ENCODE peak calls at places on chromosomes 4 and X, in eight cellular contexts. I, G, J, U, D, H, V and F are unnamed samples.

GRCh38 chr4:57037982-57038604 is 59.4 kb downstream of the POLR2B start:
- DNase-seq in I (peak), G (peak), J (peak), U (peak), D (peak), H (peak), V (no peak), F (no peak)

GRCh38 chr4:78767350-78767749 is 8.8 kb upstream of the BMP2K start:
- DNase-seq in I (no peak), G (no peak), J (no peak), U (no peak), D (no peak), H (no peak), V (no peak), F (no peak)

GRCh38 chr4:46211406-46211805 is 87.6 kb upstream of the GABRG1 start:
- DNase-seq in I (no peak), G (no peak), J (no peak), U (no peak), D (no peak), H (no peak), V (no peak), F (no peak)

GRCh38 chr4:168421671-168422070 is 58.6 kb downstream of the DDX60L start:
- DNase-seq in I (no peak), G (peak), J (peak), U (peak), D (no peak), H (peak), V (no peak), F (peak)

GRCh38 chrX:2829066-2829430 is 318 bp downstream of the GYG2 start:
- DNase-seq in I (no peak), G (peak), J (no peak), U (no peak), D (no peak), H (no peak), V (no peak), F (no peak)

GRCh38 chr4:106766519-106766918 is 269.6 kb downstream of the DKK2 start:
- DNase-seq in I (no peak), G (no peak), J (no peak), U (no peak), D (no peak), H (no peak), V (no peak), F (peak)

GRCh38 chrX:31500920-31501319 is 429.1 kb upstream of the FTHL17 start:
- DNase-seq in I (no peak), G (no peak), J (no peak), U (peak), D (no peak), H (no peak), V (no peak), F (peak)

GRCh38 chr4:111334356-111334755 is 711.5 kb upstream of the PITX2 start:
- DNase-seq in I (no peak), G (no peak), J (no peak), U (no peak), D (no peak), H (no peak), V (no peak), F (no peak)

GRCh38 chr4:140641789-140642439 is 73.2 kb upstream of the UCP1 start:
- DNase-seq in I (no peak), G (peak), J (no peak), U (peak), D (peak), H (peak), V (no peak), F (no peak)

GRCh38 chrX:17967888-17968287 is 106.8 kb upstream of the RAI2 start:
- DNase-seq in I (no peak), G (peak), J (no peak), U (no peak), D (no peak), H (no peak), V (no peak), F (no peak)

GRCh38 chrX:14529288-14529989 is at the start of gene GLRA2:
- DNase-seq in I (no peak), G (peak), J (peak), U (peak), D (no peak), H (no peak), V (no peak), F (peak)

GRCh38 chrX:150035531-150035930 is 97.2 kb upstream of the EOLA2 start:
- DNase-seq in I (no peak), G (no peak), J (no peak), U (no peak), D (no peak), H (no peak), V (no peak), F (no peak)

GRCh38 chrX:115402299-115402698 is 112.8 kb downstream of the LUZP4 start:
- DNase-seq in I (no peak), G (no peak), J (no peak), U (no peak), D (no peak), H (no peak), V (no peak), F (no peak)

GRCh38 chrX:13816899-13817298 is at the start of gene GPM6B:
- DNase-seq in I (no peak), G (no peak), J (no peak), U (no peak), D (no peak), H (no peak), V (no peak), F (no peak)

GRCh38 chr4:40192286-40193017 is 4.4 kb upstream of the RHOH start:
- DNase-seq in I (no peak), G (no peak), J (no peak), U (no peak), D (no peak), H (no peak), V (no peak), F (no peak)
- H3K27ac ChIP-seq in I (peak), G (no peak), J (no peak), U (no peak), D (peak), H (peak), V (peak), F (no peak)

GRCh38 chrX:148448686-148449085 is 51.7 kb upstream of the AFF2 start:
- DNase-seq in I (no peak), G (no peak), J (no peak), U (no peak), D (no peak), H (no peak), V (no peak), F (no peak)

GRCh38 chrX:148441387-148441786 is 59.0 kb upstream of the AFF2 start:
- DNase-seq in I (no peak), G (no peak), J (no peak), U (no peak), D (no peak), H (no peak), V (no peak), F (no peak)

DNA sequence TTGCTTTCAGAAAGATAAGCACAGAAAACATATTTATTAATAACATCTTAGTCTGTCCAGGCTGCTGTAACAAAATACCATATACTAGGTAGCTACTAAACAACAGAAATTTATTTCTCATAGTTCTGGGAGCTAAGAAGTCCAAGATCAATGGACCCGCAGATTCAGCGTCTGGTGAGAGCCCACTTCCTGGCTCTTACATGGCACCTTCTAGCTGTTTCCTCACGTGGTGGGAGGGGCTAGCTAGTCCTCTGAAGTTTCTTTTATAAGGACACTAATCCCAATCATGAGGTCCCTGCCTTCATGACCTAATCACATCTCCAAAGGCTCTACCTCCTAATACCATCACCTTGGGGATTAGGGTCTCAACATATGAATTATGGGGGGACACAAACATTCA is 57.2 kb upstream of the AFF2 start:
- DNase-seq in I (no peak), G (no peak), J (no peak), U (no peak), D (no peak), H (no peak), V (no peak), F (no peak)
- TF ChIP-seq CTCF in I (no peak), G (no peak), J (no peak), U (no peak), D (no peak), H (no peak), V (no peak), F (no peak)

GRCh38 chr4:29278580-29278979 is 1441.6 kb upstream of the PCDH7 start:
- DNase-seq in I (no peak), G (no peak), J (no peak), U (peak), D (no peak), H (no peak), V (no peak), F (peak)

GRCh38 chr4:29277381-29277780 is 1442.8 kb upstream of the PCDH7 start:
- DNase-seq in I (no peak), G (no peak), J (peak), U (peak), D (no peak), H (no peak), V (no peak), F (peak)

GRCh38 chr4:29276150-29276549 is 1444.0 kb upstream of the PCDH7 start:
- DNase-seq in I (no peak), G (no peak), J (no peak), U (no peak), D (no peak), H (no peak), V (no peak), F (no peak)
- H3K27ac ChIP-seq in I (no peak), G (no peak), J (no peak), U (no peak), D (no peak), H (no peak), V (no peak), F (no peak)

DNA sequence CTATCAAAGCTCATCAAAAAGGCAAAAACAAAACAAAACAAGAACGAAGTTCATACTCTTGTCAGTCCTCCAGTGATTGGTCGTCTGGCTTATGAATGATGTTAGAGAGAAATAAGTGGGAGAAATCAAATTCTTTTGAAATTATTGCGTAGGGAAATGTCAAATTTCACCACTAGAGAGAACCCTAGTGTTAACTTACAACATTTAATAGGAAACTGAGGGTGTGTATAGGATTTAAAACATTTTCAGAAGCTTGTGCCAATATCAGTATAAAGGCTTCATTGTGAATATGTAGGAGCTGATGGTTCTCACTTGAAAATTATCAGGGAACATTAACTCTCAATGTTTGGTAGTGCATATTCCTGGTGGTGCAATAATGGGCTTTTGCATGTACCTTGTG is 17.4 kb downstream of the ADH6 start:
- DNase-seq in I (no peak), G (no peak), J (no peak), U (peak), D (no peak), H (no peak), V (no peak), F (no peak)
- TF ChIP-seq CTCF in I (peak), G (peak), J (no peak), U (peak), D (no peak), H (no peak), V (no peak), F (peak)

GRCh38 chr4:40241936-40242590 is 45.2 kb downstream of the RHOH start:
- DNase-seq in I (no peak), G (no peak), J (no peak), U (no peak), D (no peak), H (no peak), V (no peak), F (no peak)
- H3K27ac ChIP-seq in I (peak), G (no peak), J (no peak), U (no peak), D (no peak), H (peak), V (peak), F (no peak)

GRCh38 chr4:145868637-145869409 is 69.8 kb downstream of the ZNF827 start:
- DNase-seq in I (no peak), G (no peak), J (no peak), U (peak), D (no peak), H (no peak), V (no peak), F (no peak)
- TF ChIP-seq CTCF in I (no peak), G (peak), J (no peak), U (no peak), D (no peak), H (no peak), V (no peak), F (no peak)

DNA sequence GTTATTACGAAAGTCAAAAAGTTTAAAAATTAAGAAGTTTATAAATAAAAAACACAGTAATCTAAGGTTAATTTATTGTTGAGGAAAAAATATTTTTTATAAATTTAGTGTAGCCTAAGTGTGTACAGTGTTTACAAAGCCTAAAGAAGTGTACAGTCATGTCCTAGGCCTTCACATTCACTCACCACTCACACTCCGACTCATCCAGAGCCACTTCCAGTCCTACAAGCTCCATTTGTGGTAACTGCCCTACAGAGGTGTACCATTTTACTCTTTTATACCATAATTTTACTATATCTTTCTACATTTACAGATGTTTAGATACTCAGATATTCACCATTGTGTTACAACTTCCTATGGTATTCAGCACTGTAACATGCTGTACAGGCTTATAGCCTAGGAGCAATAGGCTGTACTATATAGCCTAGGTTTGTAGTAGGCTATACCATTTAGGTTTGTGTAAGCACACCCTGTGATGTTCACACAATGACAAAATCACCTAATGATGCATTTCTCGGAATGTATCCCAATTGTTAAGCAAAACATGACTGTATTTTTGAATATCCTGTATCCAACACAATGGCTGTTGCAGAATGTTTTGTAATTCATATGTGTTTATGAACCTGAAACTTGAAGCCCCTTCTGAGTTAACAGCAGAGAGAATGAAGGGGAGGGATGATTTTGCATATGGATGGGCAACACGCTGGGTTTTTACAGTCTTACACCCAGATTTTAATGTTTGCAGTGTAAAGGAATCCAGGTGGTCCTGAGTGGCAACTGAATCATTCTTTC is 3.1 kb downstream of the PPBP start:
- DNase-seq in I (no peak), G (no peak), J (no peak), U (no peak), D (no peak), H (no peak), V (no peak), F (no peak)
- H3K27ac ChIP-seq in I (no peak), G (no peak), J (no peak), U (no peak), D (no peak), H (no peak), V (no peak), F (no peak)